ENCODE peak calls at places on chromosomes 7 and 10, in nine cellular contexts. E, Q, Y, G, C, O, I, D and A are unnamed samples.

GRCh38 chr7:2169923-2170575 is 62.7 kb downstream of the MAD1L1 start:
- DNase-seq in I (no peak), Q (no peak), G (no peak), Y (no peak), O (peak), D (no peak), E (no peak), C (no peak), A (no peak)

GRCh38 chr7:149869867-149870266 is 3.9 kb upstream of the ATP6V0E2 start:
- DNase-seq in Q (no peak), C (no peak), G (no peak), E (no peak), D (no peak), I (peak), Y (no peak), O (no peak), A (no peak)

GRCh38 chr7:71334541-71334940 is 202.6 kb downstream of the GALNT17 start:
- DNase-seq in O (no peak), I (no peak), Y (no peak), G (no peak), Q (no peak), D (no peak), C (no peak), E (no peak), A (no peak)

GRCh38 chr7:142808802-142809583 is 38.2 kb downstream of the PRSS2 start:
- DNase-seq in E (no peak), G (no peak), Q (peak), O (peak), Y (peak), D (no peak), I (no peak), C (peak), A (no peak)

GRCh38 chr7:113873554-113874151 is 45.2 kb downstream of the PPP1R3A start:
- DNase-seq in Y (no peak), G (no peak), E (no peak), C (no peak), Q (no peak), D (no peak), I (no peak), O (no peak), A (no peak)

GRCh38 chr10:111756541-111757061 is 427.0 kb downstream of the GPAM start:
- DNase-seq in Y (no peak), C (no peak), D (peak), I (peak), O (peak), E (no peak), G (no peak), Q (no peak), A (peak)

GRCh38 chr7:20331912-20332317 is 1.2 kb downstream of the ITGB8 start:
- DNase-seq in C (no peak), E (no peak), O (no peak), I (no peak), D (no peak), Y (no peak), G (no peak), Q (no peak), A (no peak)

GRCh38 chr10:99975942-99976809 is 33.6 kb downstream of the DNMBP start:
- DNase-seq in D (peak), Y (no peak), C (peak), I (no peak), E (peak), O (no peak), Q (no peak), G (peak), A (peak)

GRCh38 chr7:6186578-6186977 is 85.8 kb downstream of the CYTH3 start:
- DNase-seq in Y (no peak), O (no peak), Q (no peak), G (no peak), C (no peak), I (no peak), D (no peak), E (no peak), A (no peak)

GRCh38 chr7:66505531-66506451 is 122.9 kb upstream of the KCTD7 start:
- DNase-seq in Q (no peak), O (no peak), C (no peak), I (no peak), G (no peak), D (peak), E (no peak), Y (no peak), A (no peak)

GRCh38 chr10:125160856-125161569 is 650 bp upstream of the CTBP2 start:
- DNase-seq in I (peak), C (peak), E (peak), Y (no peak), O (peak), G (peak), Q (no peak), D (peak), A (peak)

GRCh38 chr7:140126435-140127034 is 50.2 kb downstream of the KDM7A start:
- DNase-seq in C (no peak), E (no peak), Y (no peak), I (no peak), Q (no peak), O (no peak), D (no peak), G (no peak), A (no peak)

GRCh38 chr7:107480932-107481331 is 11.1 kb downstream of the GPR22 start:
- DNase-seq in G (no peak), O (no peak), E (no peak), D (no peak), Q (no peak), I (no peak), C (no peak), Y (no peak), A (peak)

GRCh38 chr10:125024496-125025234 is 82.7 kb downstream of the ZRANB1 start:
- DNase-seq in C (no peak), Q (no peak), G (no peak), O (no peak), I (no peak), D (no peak), E (no peak), Y (no peak), A (no peak)

GRCh38 chr10:77162697-77163096 is 474.9 kb downstream of the KCNMA1 start:
- DNase-seq in Y (no peak), C (peak), D (no peak), I (no peak), G (peak), E (peak), O (no peak), Q (no peak), A (no peak)

GRCh38 chr10:46267132-46267985 is 19.4 kb upstream of the ANTXRL start:
- DNase-seq in I (peak), G (no peak), D (no peak), Q (no peak), E (no peak), C (no peak), Y (no peak), O (no peak), A (no peak)

GRCh38 chr10:17209302-17209701 is 7.8 kb upstream of the TRDMT1 start:
- DNase-seq in O (no peak), D (no peak), E (no peak), Y (no peak), G (no peak), I (no peak), Q (no peak), C (no peak), A (no peak)

GRCh38 chr10:63452524-63452923 is 13.3 kb downstream of the JMJD1C start:
- DNase-seq in D (no peak), C (no peak), I (no peak), Y (no peak), Q (no peak), E (no peak), G (no peak), O (no peak), A (no peak)

GRCh38 chr10:80394358-80394916 is 13.9 kb upstream of the PRXL2A start:
- DNase-seq in E (no peak), D (no peak), I (no peak), G (no peak), O (no peak), Q (no peak), Y (no peak), C (no peak), A (no peak)

GRCh38 chr7:111910656-111911055 is 295.5 kb downstream of the DOCK4 start:
- DNase-seq in I (no peak), Q (no peak), E (no peak), G (no peak), C (no peak), D (no peak), Y (no peak), O (no peak), A (no peak)

GRCh38 chr10:6621536-6621935 is 41.5 kb upstream of the PRKCQ start:
- DNase-seq in I (no peak), E (peak), Y (no peak), O (no peak), G (no peak), C (peak), D (no peak), Q (no peak), A (no peak)

GRCh38 chr7:26372738-26373137 is 81.1 kb downstream of the SNX10 start:
- DNase-seq in I (no peak), C (no peak), G (no peak), Q (no peak), E (no peak), O (no peak), Y (no peak), D (no peak), A (no peak)

GRCh38 chr7:48040944-48041664 is 5.8 kb downstream of the C7orf57 start:
- DNase-seq in D (no peak), Y (no peak), E (no peak), I (no peak), G (no peak), O (no peak), C (peak), Q (no peak), A (no peak)

GRCh38 chr7:113730309-113730955 is 188.4 kb downstream of the PPP1R3A start:
- DNase-seq in I (no peak), O (no peak), G (peak), C (peak), D (peak), Q (no peak), Y (no peak), E (peak), A (no peak)

GRCh38 chr10:49649936-49650723 is 29.3 kb upstream of the C10orf53 start:
- DNase-seq in G (no peak), I (peak), O (peak), C (no peak), E (no peak), Q (no peak), Y (no peak), D (no peak), A (no peak)

GRCh38 chr7:140696024-140696678 is 357 bp upstream of the NDUFB2 start:
- DNase-seq in Q (peak), Y (peak), D (peak), O (peak), C (peak), E (peak), G (peak), I (no peak), A (peak)

GRCh38 chr7:4809091-4809591 is 33.7 kb downstream of the AP5Z1 start:
- DNase-seq in G (no peak), Y (no peak), C (no peak), O (no peak), I (no peak), E (no peak), D (no peak), Q (no peak), A (peak)

GRCh38 chr7:94656925-94657731 is 1.2 kb upstream of the SGCE start:
- DNase-seq in G (peak), O (no peak), E (peak), Y (no peak), D (no peak), Q (no peak), C (peak), I (no peak), A (no peak)